ENCODE peak calls at places on chromosome 1, in five cellular contexts. B, X, S, Q and L are unnamed samples.

GRCh38 chr1:154896811-154897286 is 26.8 kb upstream of the KCNN3 start:
- DNase-seq in B (no peak), S (no peak), Q (no peak), X (no peak), L (no peak)

GRCh38 chr1:62508187-62508758 is 71.4 kb downstream of the USP1 start:
- DNase-seq in S (peak), Q (peak), X (peak), B (peak), L (no peak)

GRCh38 chr1:156815307-156815826 is 1.3 kb downstream of the SH2D2A start:
- DNase-seq in X (no peak), B (peak), Q (peak), S (peak), L (no peak)

GRCh38 chr1:234553241-234554156 is 56.5 kb downstream of the IRF2BP2 start:
- DNase-seq in B (peak), S (no peak), Q (peak), X (no peak), L (no peak)

GRCh38 chr1:87816646-87817045 is 488.0 kb downstream of the LMO4 start:
- DNase-seq in S (no peak), X (no peak), Q (peak), B (no peak), L (no peak)

GRCh38 chr1:11132571-11133293 is 33.1 kb upstream of the EXOSC10 start:
- DNase-seq in Q (peak), B (no peak), X (no peak), S (no peak), L (no peak)

GRCh38 chr1:89519779-89520358 is 4.8 kb upstream of the LRRC8B start:
- DNase-seq in S (no peak), B (peak), Q (peak), X (peak), L (no peak)

GRCh38 chr1:16262067-16262466 is 25.1 kb upstream of the CPLANE2 start:
- DNase-seq in X (no peak), B (no peak), S (no peak), Q (no peak), L (no peak)

GRCh38 chr1:34983700-34984355 is 1.3 kb downstream of the TMEM35B start:
- DNase-seq in S (no peak), X (no peak), B (no peak), Q (no peak), L (no peak)

GRCh38 chr1:87136607-87137341 is 191.9 kb upstream of the LMO4 start:
- DNase-seq in B (no peak), Q (no peak), X (no peak), S (no peak), L (no peak)

GRCh38 chr1:4395158-4395557 is 259.3 kb upstream of the AJAP1 start:
- DNase-seq in X (no peak), S (no peak), Q (no peak), B (no peak), L (no peak)

GRCh38 chr1:28178690-28179485 is 2.4 kb upstream of the PTAFR start:
- DNase-seq in B (no peak), Q (no peak), X (no peak), S (no peak), L (no peak)

GRCh38 chr1:210369425-210369824 is 40.7 kb downstream of the HHAT start:
- DNase-seq in S (no peak), Q (no peak), X (no peak), B (no peak), L (no peak)

GRCh38 chr1:34266127-34266951 is 89.6 kb downstream of the C1orf94 start:
- DNase-seq in B (no peak), S (no peak), X (no peak), Q (no peak), L (no peak)

GRCh38 chr1:44049839-44050238 is 18.6 kb upstream of the SLC6A9 start:
- DNase-seq in B (peak), X (no peak), S (no peak), Q (peak), L (no peak)

GRCh38 chr1:162537216-162537615 is 24.3 kb upstream of the UAP1 start:
- DNase-seq in S (no peak), Q (no peak), B (no peak), X (no peak), L (no peak)

GRCh38 chr1:156859523-156860112 is 701 bp upstream of the INSRR start:
- DNase-seq in Q (peak), B (peak), X (peak), S (peak), L (no peak)

GRCh38 chr1:166307261-166308188 is 140.7 kb upstream of the FAM78B start:
- DNase-seq in S (peak), X (no peak), B (no peak), Q (no peak), L (no peak)

GRCh38 chr1:208110296-208110695 is 133.9 kb downstream of the PLXNA2 start:
- DNase-seq in Q (no peak), X (no peak), S (no peak), B (no peak), L (no peak)

GRCh38 chr1:4654764-4655673 is 610 bp downstream of the AJAP1 start:
- DNase-seq in Q (no peak), S (no peak), B (no peak), X (no peak), L (no peak)

GRCh38 chr1:75327395-75327794 is 193.2 kb downstream of the LHX8 start:
- DNase-seq in Q (no peak), X (no peak), B (no peak), S (no peak), L (no peak)

GRCh38 chr1:21836010-21836409 is 23.9 kb downstream of the LDLRAD2 start:
- DNase-seq in Q (no peak), S (no peak), B (no peak), X (no peak), L (no peak)

GRCh38 chr1:21834666-21835065 is 22.6 kb downstream of the LDLRAD2 start:
- DNase-seq in X (no peak), B (no peak), Q (no peak), S (no peak), L (no peak)

GRCh38 chr1:21831454-21831970 is 19.4 kb downstream of the LDLRAD2 start:
- DNase-seq in B (no peak), Q (no peak), S (no peak), X (no peak), L (no peak)

GRCh38 chr1:21833392-21833976 is 21.4 kb downstream of the LDLRAD2 start:
- DNase-seq in S (no peak), X (no peak), Q (no peak), B (no peak), L (no peak)

DNA sequence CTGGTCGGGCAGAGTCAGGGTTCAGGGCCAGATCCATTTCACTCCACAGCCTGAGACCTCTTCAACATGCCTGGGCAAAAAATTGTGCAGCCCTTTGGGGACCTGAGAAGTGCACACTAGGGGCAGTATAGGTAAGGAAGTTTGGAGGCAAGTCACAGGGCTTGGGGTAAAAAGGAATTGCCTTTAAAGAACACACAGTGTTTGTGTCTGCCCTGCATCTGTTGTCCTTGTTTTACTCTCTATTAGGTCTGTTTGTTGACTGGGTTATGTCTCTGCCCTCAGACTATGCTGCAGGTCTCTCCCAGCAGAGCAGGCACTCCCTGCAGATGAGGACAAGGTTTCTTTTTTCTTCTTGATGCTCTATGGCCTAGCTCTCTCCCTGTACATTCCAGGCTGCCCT is 22.0 kb downstream of the LDLRAD2 start:
- DNase-seq in X (no peak), S (no peak), Q (no peak), B (no peak), L (no peak)
- TF ChIP-seq CTCF in X (no peak), S (no peak), Q (no peak), B (no peak), L (no peak)

DNA sequence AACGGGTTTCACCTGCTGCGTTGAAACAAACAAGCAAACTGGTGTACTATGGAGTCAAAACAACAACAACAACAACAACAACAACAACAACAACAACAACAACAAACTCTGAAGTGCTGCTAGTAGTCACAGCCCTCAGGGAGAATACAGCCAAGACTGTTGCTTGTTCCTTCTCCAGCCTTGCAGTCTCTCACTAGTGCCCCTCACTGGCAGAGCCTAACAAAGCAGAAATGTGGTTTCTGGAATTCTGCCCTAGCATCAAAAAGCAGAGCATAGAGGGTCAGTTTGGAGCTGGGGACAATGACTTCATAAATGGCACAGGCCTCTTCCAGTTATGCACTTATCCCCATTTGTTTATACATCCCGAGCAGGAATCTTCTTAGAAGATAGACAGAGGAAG is 187.4 kb downstream of the KCNK2 start:
- DNase-seq in Q (no peak), S (no peak), X (no peak), B (no peak), L (no peak)
- TF ChIP-seq CTCF in Q (no peak), S (no peak), X (no peak), B (no peak), L (no peak)

GRCh38 chr1:81208441-81208840 is 592.3 kb upstream of the ADGRL2 start:
- DNase-seq in Q (no peak), X (no peak), S (no peak), B (no peak), L (no peak)
- TF ChIP-seq CTCF in Q (no peak), X (no peak), S (no peak), B (no peak), L (no peak)

GRCh38 chr1:196723325-196724185 is 51.1 kb upstream of the CFHR3 start:
- DNase-seq in Q (peak), S (no peak), B (no peak), X (peak), L (peak)
- TF ChIP-seq CTCF in Q (peak), S (no peak), B (peak), X (peak), L (peak)

GRCh38 chr1:20165522-20165951 is 20.4 kb upstream of the UBXN10 start:
- DNase-seq in X (peak), Q (no peak), S (no peak), B (no peak), L (no peak)
- TF ChIP-seq CTCF in X (peak), Q (peak), S (no peak), B (peak), L (peak)

DNA sequence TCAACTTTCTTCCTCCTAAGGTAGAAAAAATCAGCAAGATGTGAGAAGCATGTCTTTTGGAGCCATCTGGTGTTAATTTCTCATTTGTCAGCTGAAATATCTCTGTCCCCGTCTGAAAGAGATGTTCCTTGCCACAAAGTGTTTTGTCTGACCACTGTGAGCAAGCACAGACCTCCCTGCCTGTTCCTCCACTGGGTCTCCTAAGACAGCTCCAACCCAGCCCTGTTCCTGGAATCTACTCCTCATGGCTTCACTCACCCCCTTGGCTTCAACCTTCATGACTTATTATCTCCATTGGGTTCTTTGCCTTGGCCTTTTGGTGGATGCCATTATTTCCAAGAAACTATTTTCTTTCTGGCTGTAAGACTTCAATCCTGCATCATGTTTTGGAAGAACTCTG is 65.7 kb upstream of the CACHD1 start:
- DNase-seq in B (no peak), Q (no peak), S (no peak), X (no peak), L (no peak)
- TF ChIP-seq CTCF in B (no peak), Q (no peak), S (no peak), X (no peak), L (no peak)

GRCh38 chr1:119320100-119320499 is 48.5 kb upstream of the HAO2 start:
- DNase-seq in Q (no peak), X (no peak), S (no peak), B (no peak), L (no peak)

GRCh38 chr1:119318466-119319309 is 49.9 kb upstream of the HAO2 start:
- DNase-seq in Q (no peak), X (peak), B (no peak), S (no peak), L (no peak)

GRCh38 chr1:119314001-119314796 is 54.4 kb upstream of the HAO2 start:
- DNase-seq in S (no peak), X (no peak), B (no peak), Q (no peak), L (no peak)

GRCh38 chr1:119321661-119322419 is 46.7 kb upstream of the HAO2 start:
- DNase-seq in Q (no peak), S (no peak), B (no peak), X (no peak), L (no peak)

DNA sequence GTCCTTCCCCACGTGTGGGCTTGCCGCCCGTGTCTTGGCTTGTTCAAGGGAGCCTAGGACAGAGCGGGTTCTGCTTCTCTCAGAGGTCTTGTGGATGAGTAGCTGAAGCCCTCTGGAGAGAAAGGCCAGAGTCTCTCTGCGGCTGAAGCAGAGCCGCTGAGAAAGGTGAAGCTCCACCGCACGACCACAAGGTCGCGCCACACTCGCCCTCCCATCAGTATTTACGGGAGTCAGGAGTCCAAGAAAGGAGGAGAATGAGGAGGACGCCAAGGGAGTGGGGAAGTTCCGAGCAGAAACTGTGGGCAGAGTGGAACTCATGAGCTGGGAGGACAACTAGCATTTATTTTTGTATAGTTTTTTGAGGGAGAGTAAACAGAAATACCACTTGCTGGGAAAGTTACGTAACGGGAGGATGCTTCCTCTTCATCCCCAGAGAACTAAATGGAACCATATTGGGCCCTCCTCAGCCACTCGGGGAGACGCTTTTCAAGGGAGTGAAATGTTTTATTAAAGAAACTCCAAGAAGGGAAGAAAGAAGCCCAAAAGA is 51.6 kb upstream of the HAO2 start:
- DNase-seq in B (no peak), Q (no peak), X (no peak), S (no peak), L (no peak)
- TF ChIP-seq CTCF in B (no peak), Q (peak), X (no peak), S (no peak), L (peak)

GRCh38 chr1:229262239-229262638 is 8.7 kb upstream of the RAB4A start:
- DNase-seq in X (no peak), S (no peak), B (no peak), Q (no peak), L (no peak)
- TF ChIP-seq CTCF in X (no peak), S (no peak), B (no peak), Q (no peak), L (no peak)

GRCh38 chr1:118982816-118983557 is 5.2 kb downstream of the TBX15 start:
- DNase-seq in Q (no peak), S (no peak), B (no peak), X (no peak), L (no peak)

GRCh38 chr1:118983558-118984021 is 4.6 kb downstream of the TBX15 start:
- DNase-seq in S (no peak), B (no peak), X (no peak), Q (no peak), L (no peak)

GRCh38 chr1:118984990-118985608 is 3.0 kb downstream of the TBX15 start:
- DNase-seq in B (no peak), Q (no peak), X (peak), S (no peak), L (no peak)

GRCh38 chr1:118985611-118986290 is 2.4 kb downstream of the TBX15 start:
- DNase-seq in S (no peak), X (peak), Q (no peak), B (no peak), L (no peak)

DNA sequence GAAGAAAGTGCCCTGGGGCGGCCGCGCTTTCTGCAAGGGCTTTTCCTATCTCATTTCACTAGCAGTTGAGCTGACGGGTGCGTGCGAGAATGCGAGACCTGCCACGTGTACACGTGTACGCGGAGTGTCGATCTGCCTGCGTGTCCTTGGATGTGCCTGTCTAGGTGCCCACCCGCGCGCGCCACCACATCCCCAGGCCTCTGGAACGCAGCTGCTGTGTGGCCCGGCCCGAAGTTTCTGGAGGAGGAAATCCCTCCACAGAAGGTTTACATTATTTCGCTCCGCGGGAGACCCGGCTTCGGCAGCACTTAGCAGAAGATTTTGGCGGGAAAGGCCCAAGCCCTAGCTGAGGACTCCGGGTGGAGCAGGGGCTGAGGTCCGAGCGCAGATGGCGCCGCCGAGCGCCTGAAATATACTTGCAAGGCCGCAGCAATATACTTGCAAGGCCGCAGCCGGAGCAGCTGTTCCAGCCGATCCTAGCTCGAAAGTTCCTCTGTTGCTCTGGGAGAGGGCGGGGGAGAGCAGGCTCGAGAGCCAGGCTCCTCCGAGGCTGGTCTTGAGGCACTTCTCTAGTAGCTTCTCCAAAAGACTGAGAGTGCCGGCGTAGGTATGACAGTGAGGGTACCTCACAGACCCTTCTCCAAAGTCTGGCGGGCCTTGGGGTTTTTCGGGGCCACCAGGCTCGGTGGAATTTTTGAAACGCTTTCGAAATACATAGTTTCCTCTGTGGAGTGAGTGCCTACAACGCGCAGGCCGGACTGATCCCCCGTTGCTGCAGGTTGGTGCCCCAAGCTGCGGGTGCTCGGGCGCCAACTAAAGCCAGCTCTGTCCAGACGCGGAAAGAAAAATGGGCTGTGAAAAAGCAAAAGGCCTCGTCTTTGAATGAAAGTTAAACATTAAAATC is 3.8 kb downstream of the TBX15 start:
- DNase-seq in B (peak), Q (peak), X (peak), S (no peak), L (no peak)
- TF ChIP-seq CTCF in B (no peak), Q (no peak), X (no peak), S (no peak), L (no peak)

GRCh38 chr1:53319296-53320101 is 8.4 kb downstream of the LRP8 start:
- DNase-seq in X (no peak), S (no peak), Q (no peak), B (no peak), L (no peak)
- TF ChIP-seq CTCF in X (no peak), S (no peak), Q (no peak), B (no peak), L (no peak)